ENCODE peak calls at places on chromosomes 3 and 15, in seven cellular contexts. One of them, this sample, is unnamed.

GRCh38 chr3:137808015-137808414 is 43.9 kb downstream of the SOX14 start:
- DNase-seq in Panc1: no peak
- DNase-seq in sigmoid colon: no peak
- DNase-seq in HL-60: no peak
- DNase-seq in GM23338: peak
- DNase-seq in suprapubic skin: no peak
- DNase-seq in spleen: no peak
- DNase-seq in this sample: no peak

GRCh38 chr3:34264650-34265049 is 466.2 kb downstream of the PDCD6IP start:
- DNase-seq in Panc1: no peak
- DNase-seq in sigmoid colon: no peak
- DNase-seq in HL-60: no peak
- DNase-seq in GM23338: no peak
- DNase-seq in suprapubic skin: no peak
- DNase-seq in spleen: no peak
- DNase-seq in this sample: no peak

GRCh38 chr3:27357665-27358258 is 11.4 kb downstream of the NEK10 start:
- DNase-seq in Panc1: peak
- DNase-seq in sigmoid colon: no peak
- DNase-seq in HL-60: peak
- DNase-seq in GM23338: peak
- DNase-seq in suprapubic skin: no peak
- DNase-seq in spleen: no peak
- DNase-seq in this sample: peak

GRCh38 chr3:86837871-86838270 is 153.1 kb downstream of the VGLL3 start:
- DNase-seq in Panc1: no peak
- DNase-seq in sigmoid colon: no peak
- DNase-seq in HL-60: no peak
- DNase-seq in GM23338: no peak
- DNase-seq in suprapubic skin: no peak
- DNase-seq in spleen: no peak
- DNase-seq in this sample: no peak

GRCh38 chr3:4211610-4212009 is 91.6 kb upstream of the SETMAR start:
- DNase-seq in Panc1: no peak
- DNase-seq in sigmoid colon: no peak
- DNase-seq in HL-60: no peak
- DNase-seq in GM23338: no peak
- DNase-seq in suprapubic skin: no peak
- DNase-seq in spleen: no peak
- DNase-seq in this sample: peak

GRCh38 chr3:8506611-8507061 is 5.0 kb downstream of the LMCD1 start:
- DNase-seq in Panc1: no peak
- DNase-seq in sigmoid colon: no peak
- DNase-seq in HL-60: no peak
- DNase-seq in GM23338: no peak
- DNase-seq in suprapubic skin: no peak
- DNase-seq in spleen: no peak
- DNase-seq in this sample: no peak

GRCh38 chr3:120496278-120496975 is 45.6 kb upstream of the FSTL1 start:
- DNase-seq in Panc1: no peak
- DNase-seq in sigmoid colon: no peak
- DNase-seq in HL-60: no peak
- DNase-seq in GM23338: no peak
- DNase-seq in suprapubic skin: no peak
- DNase-seq in spleen: no peak
- DNase-seq in this sample: no peak

GRCh38 chr3:135966875-135967274 is 1.3 kb downstream of the PPP2R3A start:
- DNase-seq in Panc1: no peak
- DNase-seq in sigmoid colon: no peak
- DNase-seq in HL-60: no peak
- DNase-seq in GM23338: peak
- DNase-seq in suprapubic skin: no peak
- DNase-seq in spleen: no peak
- DNase-seq in this sample: no peak

GRCh38 chr15:48800811-48801460 is 9.9 kb downstream of the CEP152 start:
- DNase-seq in Panc1: no peak
- DNase-seq in sigmoid colon: no peak
- DNase-seq in HL-60: peak
- DNase-seq in GM23338: peak
- DNase-seq in suprapubic skin: no peak
- DNase-seq in spleen: no peak
- DNase-seq in this sample: no peak

GRCh38 chr3:143302638-143303171 is 183.1 kb downstream of the CHST2 start:
- DNase-seq in Panc1: no peak
- DNase-seq in sigmoid colon: no peak
- DNase-seq in HL-60: no peak
- DNase-seq in GM23338: peak
- DNase-seq in suprapubic skin: no peak
- DNase-seq in spleen: peak
- DNase-seq in this sample: no peak
- H3K27ac ChIP-seq in Panc1: no peak
- H3K27ac ChIP-seq in sigmoid colon: no peak
- H3K27ac ChIP-seq in HL-60: no peak
- H3K27ac ChIP-seq in GM23338: no peak
- H3K27ac ChIP-seq in suprapubic skin: no peak
- H3K27ac ChIP-seq in spleen: no peak
- H3K27ac ChIP-seq in this sample: no peak

DNA sequence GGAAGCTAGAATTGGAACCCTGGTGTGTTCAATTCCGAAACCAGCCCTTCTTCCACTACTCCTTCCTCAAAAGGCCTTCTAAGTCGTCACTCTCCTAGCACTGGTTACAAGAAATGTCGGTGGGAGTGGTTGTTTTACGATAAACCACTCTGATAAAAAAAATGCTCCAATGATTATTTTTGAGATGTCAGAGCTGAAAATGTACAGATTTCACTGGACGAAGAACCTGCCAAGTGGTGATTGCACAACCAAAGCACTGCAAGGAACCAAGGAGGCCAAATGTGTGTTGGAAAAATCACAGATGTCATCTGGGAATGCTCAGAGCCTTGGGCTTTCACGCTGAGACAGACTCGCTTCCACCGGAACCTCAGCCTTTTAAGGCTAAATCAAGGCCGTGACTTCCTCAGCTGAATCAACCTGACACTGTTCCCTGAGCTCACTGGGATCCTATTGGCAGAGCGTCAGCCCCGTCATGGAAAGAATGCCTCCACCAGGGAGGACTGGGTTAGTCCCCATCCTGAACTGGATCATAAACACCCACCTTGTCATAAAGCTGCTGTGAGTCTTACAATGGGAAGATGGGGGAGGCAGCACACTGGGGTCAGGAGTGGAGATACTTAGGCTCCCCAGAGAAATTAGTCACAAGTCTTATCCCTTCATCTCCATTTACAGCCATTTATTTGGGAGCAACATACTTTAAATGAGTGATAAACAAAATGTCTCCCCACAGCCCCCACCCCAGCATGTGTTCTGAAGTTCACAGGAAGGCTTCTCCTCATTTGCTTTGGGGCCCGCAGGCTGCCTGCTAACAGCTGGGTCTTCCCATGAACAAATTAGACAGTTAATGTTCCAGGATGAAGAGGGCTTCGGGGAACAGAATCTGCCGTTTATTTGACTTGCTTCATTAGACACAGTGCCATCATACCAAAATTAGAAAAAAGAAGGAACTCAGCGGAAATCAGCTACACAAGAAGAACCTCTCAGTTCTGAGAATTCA is 107.9 kb upstream of the THBS1 start:
- DNase-seq in Panc1: no peak
- DNase-seq in sigmoid colon: peak
- DNase-seq in HL-60: no peak
- DNase-seq in GM23338: no peak
- DNase-seq in suprapubic skin: peak
- DNase-seq in spleen: peak
- DNase-seq in this sample: peak
- TF ChIP-seq POLR2AphosphoS5 in Panc1: no peak
- TF ChIP-seq POLR2AphosphoS5 in sigmoid colon: peak
- TF ChIP-seq POLR2AphosphoS5 in HL-60: no peak
- TF ChIP-seq POLR2AphosphoS5 in GM23338: no peak
- TF ChIP-seq POLR2AphosphoS5 in suprapubic skin: no peak
- TF ChIP-seq POLR2AphosphoS5 in spleen: no peak
- TF ChIP-seq POLR2AphosphoS5 in this sample: peak

GRCh38 chr3:99373088-99373875 is 265.1 kb upstream of the COL8A1 start:
- DNase-seq in Panc1: no peak
- DNase-seq in sigmoid colon: no peak
- DNase-seq in HL-60: no peak
- DNase-seq in GM23338: no peak
- DNase-seq in suprapubic skin: no peak
- DNase-seq in spleen: no peak
- DNase-seq in this sample: no peak
- H3K27ac ChIP-seq in Panc1: no peak
- H3K27ac ChIP-seq in sigmoid colon: no peak
- H3K27ac ChIP-seq in HL-60: no peak
- H3K27ac ChIP-seq in GM23338: no peak
- H3K27ac ChIP-seq in suprapubic skin: no peak
- H3K27ac ChIP-seq in spleen: no peak
- H3K27ac ChIP-seq in this sample: no peak

GRCh38 chr3:12920967-12921366 is 79.6 kb upstream of the RPL32 start:
- DNase-seq in Panc1: no peak
- DNase-seq in sigmoid colon: no peak
- DNase-seq in HL-60: no peak
- DNase-seq in GM23338: no peak
- DNase-seq in suprapubic skin: no peak
- DNase-seq in spleen: no peak
- DNase-seq in this sample: no peak
- TF ChIP-seq POLR2AphosphoS5 in Panc1: no peak
- TF ChIP-seq POLR2AphosphoS5 in sigmoid colon: no peak
- TF ChIP-seq POLR2AphosphoS5 in HL-60: no peak
- TF ChIP-seq POLR2AphosphoS5 in GM23338: no peak
- TF ChIP-seq POLR2AphosphoS5 in suprapubic skin: no peak
- TF ChIP-seq POLR2AphosphoS5 in spleen: peak
- TF ChIP-seq POLR2AphosphoS5 in this sample: no peak

DNA sequence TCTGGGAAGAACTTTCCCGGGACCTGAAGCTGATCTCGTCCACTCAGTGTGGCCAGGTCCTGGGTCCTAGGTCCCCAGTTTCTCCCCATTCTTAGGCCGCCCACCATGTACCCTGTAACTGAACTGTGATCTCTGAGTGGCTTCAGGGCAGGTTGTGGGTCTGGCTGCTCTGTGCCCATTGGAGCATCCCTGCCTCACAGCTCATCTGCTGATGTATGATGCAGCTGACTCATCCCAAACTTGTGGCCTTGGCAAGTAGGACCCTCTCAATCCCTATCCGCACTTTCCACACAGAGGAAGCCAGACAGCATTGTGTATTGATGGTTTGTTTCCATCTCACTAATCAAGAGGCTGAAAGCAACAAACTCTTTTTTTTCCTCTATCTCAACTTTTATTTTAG is 69.1 kb upstream of the XCR1 start:
- DNase-seq in Panc1: no peak
- DNase-seq in sigmoid colon: no peak
- DNase-seq in HL-60: no peak
- DNase-seq in GM23338: no peak
- DNase-seq in suprapubic skin: no peak
- DNase-seq in spleen: no peak
- DNase-seq in this sample: no peak
- H3K27ac ChIP-seq in Panc1: no peak
- H3K27ac ChIP-seq in sigmoid colon: no peak
- H3K27ac ChIP-seq in HL-60: peak
- H3K27ac ChIP-seq in GM23338: no peak
- H3K27ac ChIP-seq in suprapubic skin: no peak
- H3K27ac ChIP-seq in spleen: peak
- H3K27ac ChIP-seq in this sample: no peak

GRCh38 chr3:123423026-123423425 is 25.9 kb downstream of the ADCY5 start:
- DNase-seq in Panc1: no peak
- DNase-seq in sigmoid colon: no peak
- DNase-seq in HL-60: no peak
- DNase-seq in GM23338: no peak
- DNase-seq in suprapubic skin: no peak
- DNase-seq in spleen: no peak
- DNase-seq in this sample: peak
- TF ChIP-seq POLR2AphosphoS5 in Panc1: no peak
- TF ChIP-seq POLR2AphosphoS5 in sigmoid colon: no peak
- TF ChIP-seq POLR2AphosphoS5 in HL-60: no peak
- TF ChIP-seq POLR2AphosphoS5 in GM23338: no peak
- TF ChIP-seq POLR2AphosphoS5 in suprapubic skin: no peak
- TF ChIP-seq POLR2AphosphoS5 in spleen: peak
- TF ChIP-seq POLR2AphosphoS5 in this sample: no peak

GRCh38 chr3:73580343-73580742 is 44.4 kb downstream of the PDZRN3 start:
- DNase-seq in Panc1: no peak
- DNase-seq in sigmoid colon: no peak
- DNase-seq in HL-60: no peak
- DNase-seq in GM23338: no peak
- DNase-seq in suprapubic skin: no peak
- DNase-seq in spleen: no peak
- DNase-seq in this sample: no peak
- H3K27ac ChIP-seq in Panc1: no peak
- H3K27ac ChIP-seq in sigmoid colon: peak
- H3K27ac ChIP-seq in HL-60: no peak
- H3K27ac ChIP-seq in GM23338: no peak
- H3K27ac ChIP-seq in suprapubic skin: no peak
- H3K27ac ChIP-seq in spleen: no peak
- H3K27ac ChIP-seq in this sample: peak